ENCODE peak calls at places on chromosomes 2 and 18, in four cellular contexts. I, W, P and H are unnamed samples.
A peak's percentile ranks its signal among the peaks of the same experiment; 100 is the strongest.

GRCh38 chr18:54357082-54357659 is 487 bp downstream of the STARD6 start:
- DNase-seq in W (no peak), I (no peak), P (no peak), H (no peak)

GRCh38 chr2:159442159-159442852 is 155.8 kb upstream of the WDSUB1 start:
- DNase-seq in P (no peak), I (no peak), W (no peak), H (no peak)

GRCh38 chr2:143482761-143483160 is 353.5 kb downstream of the ARHGAP15 start:
- DNase-seq in I (no peak), P (no peak), W (no peak), H (no peak)

GRCh38 chr2:9018534-9018933 is 15.1 kb upstream of the MBOAT2 start:
- DNase-seq in I (no peak), W (no peak), P (no peak), H (no peak)

GRCh38 chr18:31371970-31372369 is 4.6 kb upstream of the DSG4 start:
- DNase-seq in I (no peak), P (no peak), W (no peak), H (no peak)

GRCh38 chr2:12897181-12897580 is 180.4 kb downstream of the TRIB2 start:
- DNase-seq in I (no peak), P (no peak), W (no peak), H (no peak)

GRCh38 chr18:48468151-48468550 is 59.0 kb upstream of the ZBTB7C start:
- DNase-seq in I (no peak), W (no peak), P (no peak), H (no peak)

GRCh38 chr2:169462896-169463695 is 16.2 kb upstream of the BBS5 start:
- DNase-seq in I (no peak), P (no peak), W (no peak), H (no peak)

GRCh38 chr2:133765693-133766092 is 197.4 kb upstream of the NCKAP5 start:
- DNase-seq in I (no peak), W (no peak), P (no peak), H (no peak)

GRCh38 chr18:6633370-6633769 is 96.1 kb upstream of the ARHGAP28 start:
- DNase-seq in W (no peak), P (peak; percentile 36), I (no peak), H (no peak)

GRCh38 chr2:172094319-172095145 is 8.2 kb downstream of the DLX2 start:
- DNase-seq in I (no peak), W (peak; percentile 69), P (no peak), H (no peak)

GRCh38 chr2:177239934-177240600 is 24.5 kb downstream of the NFE2L2 start:
- DNase-seq in W (no peak), I (no peak), P (no peak), H (peak; percentile 47)

GRCh38 chr18:21439453-21439852 is 161.1 kb downstream of the ESCO1 start:
- DNase-seq in I (no peak), P (no peak), W (no peak), H (no peak)

GRCh38 chr2:234451852-234452625 is 44.8 kb downstream of the ARL4C start:
- DNase-seq in W (no peak), P (no peak), I (no peak), H (no peak)

GRCh38 chr2:166942377-166942776 is 54.1 kb downstream of the XIRP2 start:
- DNase-seq in W (no peak), P (no peak), I (no peak), H (no peak)

GRCh38 chr2:82950148-82950547 is 1508.9 kb downstream of the SUCLG1 start:
- DNase-seq in P (no peak), I (no peak), W (no peak), H (no peak)

GRCh38 chr2:239475161-239476028 is 74.6 kb upstream of the HDAC4 start:
- DNase-seq in P (no peak), I (no peak), W (no peak), H (no peak)

DNA sequence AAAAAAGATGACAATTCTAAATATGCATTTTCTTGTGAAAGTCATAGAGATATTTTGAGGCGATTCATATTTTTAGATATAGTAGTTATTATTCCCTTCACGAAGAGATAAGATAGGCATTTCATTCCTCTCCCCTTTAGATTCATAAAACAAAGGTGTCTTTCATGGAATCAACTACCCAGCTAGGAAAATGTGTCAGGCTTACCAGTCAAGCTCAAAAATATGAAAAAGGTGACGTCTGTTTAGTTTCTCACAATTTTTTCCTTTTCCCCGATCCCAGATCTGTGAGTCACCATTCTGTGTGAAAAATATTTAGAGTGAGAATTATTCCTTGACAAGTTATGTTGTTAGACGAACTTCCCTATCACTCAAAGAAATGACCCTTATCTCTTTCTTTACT is 95.4 kb upstream of the FN1 start:
- DNase-seq in W (no peak), P (no peak), I (no peak), H (no peak)
- TF ChIP-seq NRF1 in W (no peak), P (no peak), I (no peak), H (no peak)

DNA sequence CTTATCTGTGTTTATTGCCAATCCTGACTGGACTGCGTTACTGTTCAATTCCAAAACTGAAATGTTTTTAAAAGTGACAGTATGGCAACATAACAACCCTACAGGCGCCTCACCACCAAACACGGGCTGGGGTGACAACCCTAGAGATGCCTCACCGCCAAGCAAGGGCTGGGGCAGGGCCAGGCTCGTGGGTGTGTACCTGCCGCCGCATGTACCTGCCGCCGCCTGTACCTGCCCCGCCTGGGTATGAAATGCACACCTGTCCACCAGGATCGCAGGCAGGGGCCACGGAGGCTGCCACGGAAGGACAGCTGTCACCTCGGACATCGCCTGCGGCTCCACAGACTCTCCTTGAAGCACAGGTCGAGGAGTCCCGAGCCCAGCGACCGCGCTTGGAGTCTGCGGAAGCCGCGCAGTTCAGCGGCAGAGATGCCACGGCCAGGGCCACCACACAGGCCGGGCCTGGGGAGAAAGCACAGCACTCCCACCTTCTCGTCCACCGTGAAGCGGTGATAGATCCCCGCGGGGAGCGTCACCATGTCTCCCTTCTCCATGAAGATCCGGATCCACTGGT is 18.9 kb downstream of the ADI1 start:
- DNase-seq in P (no peak), I (no peak), W (no peak), H (no peak)
- TF ChIP-seq NRF1 in P (no peak), I (no peak), W (no peak), H (no peak)

DNA sequence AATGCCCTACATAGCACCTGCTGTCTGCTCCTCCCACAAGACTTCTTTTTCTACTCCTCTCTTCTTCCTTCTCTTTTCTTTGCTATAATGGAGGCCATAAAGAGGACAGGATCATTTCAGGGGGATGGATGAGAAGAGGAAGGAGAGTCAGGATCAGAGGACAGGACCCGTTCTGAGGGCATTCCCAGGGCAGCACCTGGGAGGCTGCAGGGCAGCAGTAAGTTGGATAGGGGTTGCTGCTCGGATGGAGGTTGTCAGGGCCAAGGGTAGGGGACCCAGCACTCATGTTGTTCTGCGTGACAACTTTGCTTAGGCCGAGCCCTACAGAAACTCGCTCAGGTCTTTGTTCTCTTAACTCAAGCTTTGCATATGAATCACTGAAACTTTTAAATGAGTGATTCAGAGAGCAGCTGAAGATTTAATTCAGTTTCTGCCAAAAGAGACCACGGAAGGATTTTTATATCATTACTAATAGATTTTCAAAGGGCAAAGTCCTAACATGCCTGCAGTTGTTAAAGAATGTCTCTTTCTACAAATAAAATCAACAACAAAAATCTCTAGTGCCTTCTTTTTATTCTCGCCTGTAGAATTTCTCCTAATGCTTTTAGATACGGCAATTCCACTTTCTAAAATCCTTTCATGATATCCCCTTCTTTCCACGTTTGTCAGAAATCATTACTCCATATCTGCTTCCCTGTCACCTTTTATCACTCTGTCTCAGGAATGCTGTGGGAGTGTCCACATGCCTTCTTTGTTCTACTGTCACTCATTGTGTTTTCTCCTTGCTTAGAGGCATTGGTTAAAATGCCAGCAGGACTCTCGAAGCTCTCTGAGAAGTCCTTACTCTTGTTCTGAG is 11.1 kb upstream of the GALNT5 start:
- DNase-seq in P (peak; percentile 46), I (no peak), W (no peak), H (peak; percentile 31)
- TF ChIP-seq NRF1 in P (no peak), I (no peak), W (no peak), H (no peak)

GRCh38 chr2:217106650-217107014 is 246.8 kb upstream of the TNP1 start:
- DNase-seq in W (no peak), P (no peak), I (peak; percentile 48), H (no peak)

GRCh38 chr2:217103752-217104540 is 244.1 kb upstream of the TNP1 start:
- DNase-seq in I (no peak), P (no peak), W (no peak), H (no peak)

GRCh38 chr2:217107480-217107879 is 247.6 kb upstream of the TNP1 start:
- DNase-seq in W (no peak), I (peak; percentile 27), P (no peak), H (no peak)

GRCh38 chr2:217108086-217108485 is 248.2 kb upstream of the TNP1 start:
- DNase-seq in I (no peak), P (no peak), W (no peak), H (no peak)

DNA sequence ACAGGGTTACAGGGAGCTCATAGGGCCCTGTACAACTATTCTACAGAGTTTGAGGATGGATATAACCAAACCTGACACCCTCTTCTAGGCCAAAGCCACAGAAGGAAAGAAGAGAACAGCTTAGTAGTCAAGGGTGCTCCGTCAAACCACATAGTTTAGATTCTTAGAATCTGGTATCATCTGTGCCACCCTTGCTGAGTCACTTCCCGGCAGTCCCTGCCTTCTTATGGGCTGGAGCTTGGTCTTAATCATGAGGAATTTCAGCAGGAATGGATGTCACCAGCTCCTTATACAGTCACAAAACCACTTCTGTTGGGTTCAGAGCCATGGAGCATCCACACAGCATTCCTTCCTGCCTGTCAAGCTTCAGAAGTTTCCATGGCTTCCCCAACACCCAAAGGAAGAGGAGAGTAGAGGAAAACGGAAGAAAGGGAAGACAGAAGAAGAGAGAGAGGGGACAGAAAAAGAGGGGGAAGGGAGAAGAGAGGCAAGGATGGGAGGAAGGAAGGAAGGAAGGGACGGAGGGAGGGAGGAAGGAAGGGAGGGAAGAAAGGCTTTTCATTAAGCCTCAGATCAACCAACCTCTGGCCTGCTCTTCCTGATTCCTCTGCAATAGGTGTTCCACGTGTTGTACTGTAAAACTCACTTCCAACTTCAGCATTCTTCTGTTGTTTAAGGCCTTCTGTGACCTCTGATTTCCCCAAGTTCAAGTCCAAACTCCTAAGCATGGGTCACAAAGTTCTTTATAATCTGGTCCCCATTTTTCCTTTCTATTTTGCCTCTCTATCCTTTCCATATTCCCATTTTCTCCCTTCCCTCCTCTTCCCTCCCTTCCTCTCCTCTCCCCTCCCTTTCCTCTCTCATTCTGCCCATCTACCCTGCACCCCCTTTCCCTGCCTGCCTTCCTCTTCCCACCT is 246.1 kb upstream of the TNP1 start:
- DNase-seq in P (no peak), I (peak; percentile 51), W (no peak), H (no peak)
- TF ChIP-seq NRF1 in P (no peak), I (no peak), W (no peak), H (no peak)

GRCh38 chr2:7053650-7054262 is 136.5 kb downstream of the RNF144A start:
- DNase-seq in I (no peak), P (no peak), W (peak; percentile 41), H (no peak)
- TF ChIP-seq NRF1 in I (no peak), P (no peak), W (no peak), H (no peak)

DNA sequence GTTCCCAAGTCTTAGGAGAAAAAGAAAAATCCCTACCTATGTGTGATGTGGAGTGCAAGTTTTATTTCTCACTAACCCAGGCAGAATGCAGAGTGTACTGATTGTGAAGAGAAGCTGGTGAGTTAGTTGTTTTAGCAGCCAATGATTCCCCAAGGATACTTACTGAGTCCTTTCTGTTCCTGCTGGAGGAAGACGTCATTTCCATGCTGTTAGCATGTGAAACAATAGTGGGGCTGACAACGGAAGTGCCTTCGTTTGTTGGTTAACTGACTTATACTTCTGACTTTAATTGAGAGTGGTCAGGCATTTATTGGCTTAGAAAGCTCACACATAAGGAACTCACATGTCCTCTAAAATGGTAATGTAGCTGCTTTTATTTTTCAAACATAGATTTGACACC is 180.6 kb downstream of the MC4R start:
- DNase-seq in I (no peak), P (no peak), W (no peak), H (no peak)
- TF ChIP-seq NRF1 in I (no peak), P (no peak), W (no peak), H (no peak)